ENCODE peak calls at places on chromosomes 11 and 22, in ten cellular contexts. B is esophagus squamous epithelium, K is heart right ventricle, J is PC-3, M is endodermal cell, L is pancreas, X is upper lobe of right lung, C is SJSA1, Y is adipocyte, Z is heart left ventricle. T is an unnamed sample. For H3K4me1, the result is how much of the 10 kb centered on the place peaks cover.

GRCh38 chr22:28247667-28248363 is 328.8 kb upstream of the PITPNB start:
- DNase-seq in Y (no peak), C (no peak), L (no peak), J (no peak), M (peak), K (no peak), B (no peak), Z (no peak), X (no peak), T (no peak)

GRCh38 chr11:20243974-20244373 is 83.7 kb upstream of the DBX1 start:
- DNase-seq in M (no peak), X (no peak), L (no peak), J (peak), B (no peak), K (no peak), C (no peak), Y (no peak), Z (no peak), T (no peak)

GRCh38 chr11:95919514-95919913 is 4.4 kb downstream of the MTMR2 start:
- DNase-seq in Z (no peak), Y (no peak), C (no peak), M (no peak), J (no peak), K (no peak), L (no peak), B (no peak), X (no peak), T (no peak)

GRCh38 chr11:64754919-64755662 is 4.7 kb downstream of the PYGM start:
- DNase-seq in Z (no peak), L (peak), X (peak), C (no peak), K (no peak), B (no peak), J (no peak), M (no peak), Y (no peak), T (peak)

GRCh38 chr11:116215471-116216113 is 557.2 kb downstream of the BUD13 start:
- DNase-seq in M (peak), J (no peak), X (no peak), Y (no peak), B (no peak), C (no peak), L (no peak), Z (no peak), K (no peak), T (no peak)

GRCh38 chr11:2518983-2519340 is 74.2 kb downstream of the KCNQ1 start:
- DNase-seq in X (peak), J (no peak), Z (peak), C (peak), Y (no peak), B (no peak), L (peak), K (no peak), M (peak), T (peak)

GRCh38 chr11:1226226-1226961 is 3.5 kb downstream of the MUC5B start:
- DNase-seq in M (peak), L (no peak), X (peak), Y (no peak), Z (no peak), C (no peak), B (no peak), J (no peak), K (no peak), T (peak)

GRCh38 chr11:106503901-106504300 is 426.4 kb downstream of the AASDHPPT start:
- DNase-seq in C (no peak), M (no peak), K (no peak), B (no peak), J (no peak), L (no peak), X (no peak), Z (no peak), Y (peak), T (no peak)

GRCh38 chr11:65274734-65275682 is 13.2 kb downstream of the POLA2 start:
- DNase-seq in Y (peak), B (no peak), C (peak), X (peak), L (peak), K (peak), Z (peak), M (peak), J (peak), T (peak)

GRCh38 chr11:108890482-108891092 is 225.7 kb downstream of the DDX10 start:
- DNase-seq in K (no peak), Y (no peak), Z (no peak), M (no peak), L (no peak), X (no peak), B (no peak), C (no peak), J (no peak), T (no peak)

GRCh38 chr11:133955091-133955846 is 1.5 kb downstream of the IGSF9B start:
- DNase-seq in J (no peak), Z (peak), L (no peak), B (no peak), Y (peak), X (no peak), M (peak), K (peak), C (no peak), T (peak)

GRCh38 chr11:134755535-134755934 is 343.5 kb upstream of the B3GAT1 start:
- DNase-seq in Y (no peak), M (peak), C (no peak), X (no peak), L (no peak), B (no peak), Z (no peak), J (no peak), K (no peak), T (no peak)

GRCh38 chr11:72308226-72309073 is 64.5 kb upstream of the PHOX2A start:
- DNase-seq in L (no peak), K (no peak), Z (no peak), M (no peak), C (no peak), X (no peak), Y (peak), J (peak), B (no peak), T (no peak)

GRCh38 chr22:50731811-50732624 is 6.0 kb upstream of the ACR start:
- DNase-seq in X (peak), Z (peak), Y (peak), K (peak), J (peak), M (peak), B (no peak), C (peak), L (peak), T (no peak)

GRCh38 chr11:73204711-73205121 is 13.4 kb upstream of the P2RY2 start:
- DNase-seq in Z (no peak), B (no peak), Y (no peak), L (peak), C (no peak), K (peak), X (peak), M (peak), J (no peak), T (no peak)

GRCh38 chr22:30424471-30425326 is 869 bp upstream of the MTFP1 start:
- DNase-seq in Y (peak), Z (no peak), J (no peak), M (peak), K (no peak), X (no peak), B (no peak), L (peak), C (no peak), T (no peak)

GRCh38 chr11:29127456-29127855 is 889.4 kb downstream of the KCNA4 start:
- DNase-seq in M (no peak), Z (no peak), K (no peak), B (no peak), J (no peak), Y (peak), L (no peak), C (no peak), X (no peak), T (no peak)

GRCh38 chr11:61082161-61082870 is 20.0 kb upstream of the CD5 start:
- DNase-seq in M (no peak), X (no peak), B (no peak), J (no peak), L (no peak), K (no peak), Y (no peak), C (no peak), Z (no peak), T (no peak)

GRCh38 chr11:118194835-118195627 is 18.6 kb upstream of the SCN2B start:
- DNase-seq in C (no peak), K (peak), J (peak), Y (peak), B (no peak), L (peak), M (peak), X (peak), Z (peak), T (peak)

GRCh38 chr11:103944251-103944944 is 92.0 kb upstream of the DDI1 start:
- DNase-seq in L (no peak), B (no peak), X (no peak), Z (no peak), J (no peak), K (no peak), C (no peak), Y (no peak), M (no peak), T (no peak)

GRCh38 chr22:24427500-24428164 is at the start of gene ADORA2A:
- DNase-seq in C (no peak), J (no peak), K (no peak), M (no peak), X (no peak), L (no peak), B (peak), Y (no peak), Z (no peak), T (peak)

GRCh38 chr11:45881708-45882368 is 3.6 kb upstream of the MAPK8IP1 start:
- DNase-seq in B (no peak), Z (no peak), L (no peak), J (no peak), Y (no peak), C (no peak), X (no peak), K (no peak), M (no peak), T (no peak)

GRCh38 chr11:74339619-74340018 is 28.2 kb upstream of the P4HA3 start:
- DNase-seq in Z (no peak), Y (no peak), B (no peak), J (no peak), K (no peak), L (no peak), X (no peak), M (no peak), C (no peak), T (no peak)

GRCh38 chr11:68146704-68147474 is 25.7 kb upstream of the CHKA start:
- DNase-seq in Z (peak), Y (peak), C (no peak), K (peak), L (peak), J (peak), M (peak), X (peak), B (no peak), T (no peak)

GRCh38 chr11:113521737-113522517 is 46.7 kb upstream of the DRD2 start:
- DNase-seq in Y (no peak), M (no peak), J (peak), K (no peak), X (no peak), C (no peak), L (no peak), B (no peak), Z (no peak), T (no peak)

GRCh38 chr11:554824-555499 is 5.6 kb downstream of the LMNTD2 start:
- DNase-seq in L (peak), Y (peak), K (no peak), Z (peak), C (no peak), M (peak), X (peak), B (no peak), J (peak), T (no peak)

GRCh38 chr11:41781441-41781840 is 322.0 kb upstream of the LRRC4C start:
- DNase-seq in Z (no peak), L (no peak), C (no peak), J (peak), X (no peak), Y (no peak), K (no peak), M (no peak), B (no peak), T (no peak)

GRCh38 chr11:20042025-20042639 is 118.1 kb downstream of the DBX1 start:
- DNase-seq in J (peak), X (no peak), K (no peak), Z (no peak), C (no peak), Y (no peak), L (no peak), B (no peak), M (no peak), T (no peak)

GRCh38 chr11:15199693-15200092 is 85.0 kb downstream of the INSC start:
- DNase-seq in X (no peak), L (peak), B (no peak), M (peak), C (peak), Y (no peak), K (peak), Z (peak), J (peak), T (peak)

GRCh38 chr11:94838027-94838610 is 70.0 kb downstream of the AMOTL1 start:
- DNase-seq in K (no peak), J (peak), Z (no peak), C (no peak), L (no peak), B (no peak), X (no peak), M (no peak), Y (no peak), T (no peak)

GRCh38 chr11:94840209-94840608 is 72.1 kb downstream of the AMOTL1 start:
- DNase-seq in L (no peak), Z (no peak), K (no peak), M (no peak), C (no peak), Y (peak), X (no peak), B (no peak), J (no peak), T (no peak)

GRCh38 chr11:94845622-94846021 is 77.5 kb downstream of the AMOTL1 start:
- DNase-seq in B (no peak), L (peak), J (peak), Z (no peak), K (no peak), X (no peak), Y (peak), M (no peak), C (no peak), T (no peak)

GRCh38 chr11:94849836-94850235 is 81.7 kb downstream of the AMOTL1 start:
- DNase-seq in Z (peak), X (no peak), C (no peak), L (no peak), M (no peak), K (peak), Y (peak), B (no peak), J (no peak), T (no peak)

DNA sequence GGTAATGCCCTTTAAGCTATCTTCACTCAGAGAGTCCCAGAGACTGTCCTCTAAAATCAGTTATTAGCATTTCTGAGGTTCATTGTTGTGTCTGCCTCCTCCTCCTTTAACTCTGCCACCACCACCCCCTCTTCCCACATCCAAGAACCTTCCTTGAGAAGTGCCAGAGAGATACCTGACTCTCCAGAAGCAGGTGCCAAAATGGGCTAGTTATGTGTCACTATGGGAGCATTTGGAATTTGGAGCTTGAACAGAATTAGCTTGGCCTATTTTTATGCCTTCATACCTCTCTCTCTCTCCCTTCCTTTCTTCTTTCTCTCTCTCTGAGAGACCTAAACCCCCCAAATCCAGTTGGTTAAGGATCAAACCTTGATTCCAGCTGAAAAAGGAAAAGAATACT is 75.9 kb downstream of the AMOTL1 start:
- DNase-seq in B (no peak), J (no peak), Y (no peak), L (no peak), K (no peak), Z (no peak), C (no peak), X (no peak), M (no peak), T (no peak)
- H3K4me1 ChIP-seq in B (under half), J (under half), Y (under half), L (under half), K (under half), Z (under half), C (under half), X (under half), M (under half), T (under half)

GRCh38 chr11:70466154-70466553 is 67.8 kb downstream of the CTTN start:
- DNase-seq in Y (no peak), J (peak), K (no peak), M (peak), C (peak), X (peak), Z (no peak), B (no peak), L (no peak), T (peak)
- H3K4me1 ChIP-seq in Y (under half), J (under half), K (under half), M (under half), C (under half), X (under half), Z (under half), B (under half), L (under half), T (under half)

DNA sequence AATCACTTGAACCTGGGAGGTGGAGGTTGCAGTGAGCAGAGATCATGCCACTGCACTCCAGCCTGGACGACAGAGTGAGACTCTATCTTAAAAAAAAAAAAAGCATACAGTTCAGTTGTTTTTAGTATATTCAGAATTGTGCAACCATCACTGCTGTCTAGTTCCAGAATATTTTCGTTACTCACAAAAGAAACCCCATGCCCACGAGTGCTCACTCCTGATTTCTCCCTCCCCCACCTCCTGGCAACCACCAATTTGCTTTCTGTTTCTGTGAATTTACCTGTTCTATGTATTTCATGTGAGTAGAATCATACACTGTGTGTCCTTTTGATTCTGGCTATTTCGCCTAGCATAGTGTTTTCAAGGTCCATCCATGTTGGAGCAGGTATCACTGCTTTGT is 24.8 kb downstream of the PTPRJ start:
- DNase-seq in J (no peak), Y (peak), Z (no peak), L (no peak), B (no peak), M (no peak), C (no peak), K (no peak), X (no peak), T (no peak)
- H3K4me1 ChIP-seq in J (under half), Y (under half), Z (under half), L (under half), B (under half), M (under half), C (half or more), K (under half), X (under half), T (under half)

GRCh38 chr22:32824531-32825315 is 23.2 kb downstream of the TIMP3 start:
- DNase-seq in Z (no peak), C (no peak), K (no peak), J (no peak), Y (no peak), B (no peak), L (no peak), X (no peak), M (no peak), T (no peak)
- H3K4me1 ChIP-seq in Z (half or more), C (under half), K (half or more), J (under half), Y (under half), B (half or more), L (under half), X (half or more), M (under half), T (under half)

GRCh38 chr22:45914309-45914708 is 62.7 kb downstream of the WNT7B start:
- DNase-seq in K (no peak), B (no peak), Z (no peak), M (no peak), C (no peak), Y (no peak), L (no peak), J (no peak), X (no peak), T (no peak)

GRCh38 chr22:45917146-45917545 is 59.8 kb downstream of the WNT7B start:
- DNase-seq in X (no peak), Z (no peak), K (no peak), C (no peak), Y (no peak), B (no peak), L (peak), J (no peak), M (no peak), T (no peak)

GRCh38 chr22:45915841-45916240 is 61.1 kb downstream of the WNT7B start:
- DNase-seq in M (no peak), X (no peak), J (no peak), Y (no peak), C (no peak), B (no peak), Z (no peak), K (no peak), L (no peak), T (no peak)

GRCh38 chr22:45916515-45916914 is 60.4 kb downstream of the WNT7B start:
- DNase-seq in C (no peak), B (no peak), Z (no peak), K (no peak), X (no peak), L (no peak), J (no peak), Y (no peak), M (no peak), T (no peak)

GRCh38 chr22:45915151-45915550 is 61.8 kb downstream of the WNT7B start:
- DNase-seq in J (no peak), L (no peak), X (no peak), Z (no peak), Y (no peak), M (no peak), C (no peak), B (no peak), K (no peak), T (no peak)
- H3K4me1 ChIP-seq in J (under half), L (under half), X (under half), Z (under half), Y (under half), M (under half), C (under half), B (under half), K (under half), T (under half)

GRCh38 chr22:49687333-49687732 is 140.3 kb downstream of the BRD1 start:
- DNase-seq in K (no peak), C (peak), M (peak), X (no peak), Y (no peak), B (no peak), Z (no peak), L (no peak), J (no peak), T (no peak)
- H3K4me1 ChIP-seq in K (under half), C (under half), M (under half), X (under half), Y (under half), B (under half), Z (under half), L (under half), J (under half), T (under half)

DNA sequence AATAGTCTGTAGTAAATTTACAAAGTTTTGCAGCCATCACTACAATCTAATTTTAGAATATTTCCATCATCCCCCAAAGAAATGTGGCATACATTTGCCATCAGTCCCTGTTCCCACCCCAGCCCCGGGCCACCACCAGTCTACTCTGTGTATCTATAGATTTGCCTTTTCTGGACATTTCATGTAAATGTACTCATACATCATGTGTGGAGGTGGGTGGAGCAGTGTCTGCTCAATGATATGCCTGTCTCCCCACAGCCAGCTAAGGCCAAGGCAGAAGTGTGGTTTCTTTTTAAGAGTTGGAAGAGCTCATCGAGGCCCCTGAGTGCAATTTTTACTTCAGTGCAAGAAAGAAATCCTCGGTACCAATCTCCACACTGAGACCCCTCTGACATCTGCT is 80.5 kb downstream of the TP53I11 start:
- DNase-seq in X (no peak), M (no peak), Z (no peak), Y (no peak), J (no peak), K (no peak), L (no peak), C (no peak), B (no peak), T (no peak)
- H3K4me1 ChIP-seq in X (under half), M (under half), Z (under half), Y (under half), J (under half), K (under half), L (under half), C (under half), B (under half), T (under half)

DNA sequence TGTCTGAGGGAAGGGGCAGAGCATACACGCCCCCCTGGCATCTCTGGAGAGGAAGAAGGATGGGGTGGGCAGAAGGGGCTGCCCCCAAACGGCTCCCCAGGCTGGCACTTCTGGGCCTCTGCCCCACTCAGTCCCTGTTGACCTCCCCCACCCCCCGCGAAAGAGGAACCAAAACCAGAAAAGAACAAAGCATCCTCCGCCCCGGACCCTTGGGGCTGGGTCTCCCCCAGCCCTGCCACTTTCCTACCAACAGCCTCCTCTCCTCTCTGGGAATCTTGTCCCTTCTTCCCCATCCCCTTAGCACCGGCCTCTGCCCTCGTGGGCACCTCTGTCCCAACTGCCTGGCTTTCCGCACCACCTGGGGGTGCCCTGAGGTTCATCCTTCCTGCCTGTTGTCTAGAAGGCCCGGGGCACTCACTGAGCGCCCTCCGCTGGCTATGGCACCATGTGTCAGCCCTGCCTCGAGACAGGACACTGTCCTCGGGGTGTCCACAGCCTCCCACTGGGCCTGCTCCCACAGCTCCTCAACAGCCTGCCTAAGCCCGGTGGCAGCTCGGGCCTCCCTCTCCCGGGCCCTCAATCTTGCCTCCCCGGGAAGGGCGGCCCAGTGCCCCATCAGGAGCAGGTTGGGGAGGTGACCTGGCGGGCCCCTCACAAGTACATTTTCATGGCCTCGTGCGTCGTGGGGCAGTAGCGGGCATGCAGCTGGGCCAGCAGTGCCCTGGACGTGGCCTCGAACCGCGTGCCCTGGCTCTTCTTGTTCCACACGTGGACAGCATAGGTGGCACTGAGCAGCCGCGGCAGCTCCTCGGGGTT is 28.2 kb downstream of the A4GALT start:
- DNase-seq in Z (no peak), M (peak), C (no peak), X (no peak), J (no peak), B (no peak), K (no peak), L (no peak), Y (no peak), T (no peak)
- H3K4me1 ChIP-seq in Z (half or more), M (under half), C (under half), X (under half), J (under half), B (under half), K (half or more), L (under half), Y (half or more), T (under half)

T was measured in aorta.